ENCODE peak calls at places on chromosome 20, in eight cellular contexts. P, B, R, Y, M, V, K and J are unnamed samples.

GRCh38 chr20:33489495-33490022 is 337 bp upstream of the CBFA2T2 start:
- DNase-seq in P (peak), B (peak), R (peak), Y (peak), M (peak), V (peak), K (peak), J (peak)

GRCh38 chr20:57893364-57894001 is 183.7 kb upstream of the PMEPA1 start:
- DNase-seq in P (no peak), B (no peak), R (no peak), Y (no peak), M (no peak), V (no peak), K (no peak), J (no peak)

GRCh38 chr20:60080401-60080800 is 122.2 kb downstream of the CDH26 start:
- DNase-seq in P (no peak), B (no peak), R (no peak), Y (no peak), M (no peak), V (no peak), K (no peak), J (no peak)

GRCh38 chr20:3871549-3872265 is 17.5 kb upstream of the PANK2 start:
- DNase-seq in P (no peak), B (no peak), R (no peak), Y (peak), M (no peak), V (no peak), K (no peak), J (no peak)

GRCh38 chr20:45174434-45175364 is at the start of gene PI3:
- DNase-seq in P (no peak), B (no peak), R (peak), Y (peak), M (no peak), V (peak), K (no peak), J (no peak)

GRCh38 chr20:57473246-57474042 is 51.5 kb downstream of the CTCFL start:
- DNase-seq in P (no peak), B (peak), R (peak), Y (peak), M (peak), V (peak), K (no peak), J (peak)

GRCh38 chr20:54475334-54476287 is at the start of gene DOK5:
- DNase-seq in P (peak), B (no peak), R (peak), Y (no peak), M (peak), V (no peak), K (peak), J (no peak)

GRCh38 chr20:50645253-50646068 is 45.9 kb downstream of the RIPOR3 start:
- DNase-seq in P (no peak), B (no peak), R (peak), Y (peak), M (peak), V (peak), K (no peak), J (no peak)

GRCh38 chr20:23115823-23116222 is 29.7 kb upstream of the CD93 start:
- DNase-seq in P (no peak), B (no peak), R (no peak), Y (peak), M (no peak), V (no peak), K (no peak), J (no peak)

GRCh38 chr20:59931511-59932312 is 1.7 kb downstream of the SYCP2 start:
- DNase-seq in P (no peak), B (no peak), R (no peak), Y (no peak), M (no peak), V (no peak), K (no peak), J (no peak)

GRCh38 chr20:22511943-22512910 is 72.1 kb downstream of the FOXA2 start:
- DNase-seq in P (no peak), B (no peak), R (peak), Y (no peak), M (peak), V (peak), K (peak), J (peak)

GRCh38 chr20:32898721-32899120 is 40.0 kb downstream of the EFCAB8 start:
- DNase-seq in P (no peak), B (no peak), R (no peak), Y (peak), M (no peak), V (peak), K (no peak), J (no peak)